ENCODE peak calls at places on chromosomes 3 and 15, in four cellular contexts. U is spleen; S is CD4-positive, CD25-positive, alpha-beta regulatory T cell; M is GM23248. H is an unnamed sample.

GRCh38 chr15:63380151-63380827 is 1.4 kb downstream of the CA12 start:
- DNase-seq in M (peak; percentile 47), U (no peak), S (no peak), H (no peak)

GRCh38 chr15:20340331-20340811 is 201.2 kb downstream of the GOLGA6L6 start:
- DNase-seq in U (peak; percentile 88), S (peak; percentile 14), M (no peak), H (no peak)

GRCh38 chr15:51904931-51905330 is 66.6 kb downstream of the LEO1 start:
- DNase-seq in U (no peak), M (no peak), S (no peak), H (no peak)

GRCh38 chr3:4826237-4827100 is 152.8 kb upstream of the BHLHE40 start:
- DNase-seq in M (peak; percentile 83), U (no peak), S (no peak), H (no peak)

GRCh38 chr3:172087198-172087597 is 47.8 kb downstream of the FNDC3B start:
- DNase-seq in M (peak; percentile 71), U (no peak), S (no peak), H (no peak)

GRCh38 chr3:40505599-40506462 is at the start of gene ZNF620:
- DNase-seq in S (peak; percentile 51), M (peak; percentile 50), U (peak; percentile 86), H (peak; percentile 90)

GRCh38 chr3:123880998-123881561 is 3.1 kb downstream of the MYLK start:
- DNase-seq in U (no peak), M (peak; percentile 74), S (no peak), H (peak; percentile 56)

GRCh38 chr3:50268703-50269451 is at the start of gene SEMA3B:
- DNase-seq in M (peak; percentile 74), S (no peak), U (no peak), H (no peak)

GRCh38 chr15:79450648-79451047 is 18.5 kb downstream of the MINAR1 start:
- DNase-seq in S (no peak), M (peak; percentile 27), U (no peak), H (peak; percentile 31)

GRCh38 chr3:146780251-146780650 is 175.1 kb upstream of the PLSCR5 start:
- DNase-seq in U (no peak), S (no peak), M (no peak), H (no peak)

GRCh38 chr3:38564631-38565338 is 68.6 kb downstream of the EXOG start:
- DNase-seq in M (no peak), U (peak; percentile 43), S (no peak), H (no peak)

GRCh38 chr3:18046531-18046930 is 304.1 kb upstream of the TBC1D5 start:
- DNase-seq in U (no peak), S (no peak), M (no peak), H (no peak)

GRCh38 chr15:78507831-78508160 is 419 bp downstream of the HYKK start:
- DNase-seq in U (no peak), S (no peak), M (peak; percentile 43), H (no peak)

GRCh38 chr3:77122610-77123009 is 82.7 kb downstream of the ROBO2 start:
- DNase-seq in S (no peak), M (no peak), U (no peak), H (no peak)

GRCh38 chr3:150348500-150348899 is 59.6 kb upstream of the TSC22D2 start:
- DNase-seq in M (peak; percentile 95), U (no peak), S (no peak), H (no peak)

GRCh38 chr3:150345021-150345538 is 63.0 kb upstream of the TSC22D2 start:
- DNase-seq in M (peak; percentile 39), S (no peak), U (peak; percentile 45), H (peak; percentile 27)

GRCh38 chr3:150349314-150350097 is 58.6 kb upstream of the TSC22D2 start:
- DNase-seq in U (peak; percentile 35), M (peak; percentile 67), S (no peak), H (peak; percentile 63)

GRCh38 chr3:150344079-150344478 is 64.0 kb upstream of the TSC22D2 start:
- DNase-seq in M (no peak), S (no peak), U (no peak), H (no peak)

DNA sequence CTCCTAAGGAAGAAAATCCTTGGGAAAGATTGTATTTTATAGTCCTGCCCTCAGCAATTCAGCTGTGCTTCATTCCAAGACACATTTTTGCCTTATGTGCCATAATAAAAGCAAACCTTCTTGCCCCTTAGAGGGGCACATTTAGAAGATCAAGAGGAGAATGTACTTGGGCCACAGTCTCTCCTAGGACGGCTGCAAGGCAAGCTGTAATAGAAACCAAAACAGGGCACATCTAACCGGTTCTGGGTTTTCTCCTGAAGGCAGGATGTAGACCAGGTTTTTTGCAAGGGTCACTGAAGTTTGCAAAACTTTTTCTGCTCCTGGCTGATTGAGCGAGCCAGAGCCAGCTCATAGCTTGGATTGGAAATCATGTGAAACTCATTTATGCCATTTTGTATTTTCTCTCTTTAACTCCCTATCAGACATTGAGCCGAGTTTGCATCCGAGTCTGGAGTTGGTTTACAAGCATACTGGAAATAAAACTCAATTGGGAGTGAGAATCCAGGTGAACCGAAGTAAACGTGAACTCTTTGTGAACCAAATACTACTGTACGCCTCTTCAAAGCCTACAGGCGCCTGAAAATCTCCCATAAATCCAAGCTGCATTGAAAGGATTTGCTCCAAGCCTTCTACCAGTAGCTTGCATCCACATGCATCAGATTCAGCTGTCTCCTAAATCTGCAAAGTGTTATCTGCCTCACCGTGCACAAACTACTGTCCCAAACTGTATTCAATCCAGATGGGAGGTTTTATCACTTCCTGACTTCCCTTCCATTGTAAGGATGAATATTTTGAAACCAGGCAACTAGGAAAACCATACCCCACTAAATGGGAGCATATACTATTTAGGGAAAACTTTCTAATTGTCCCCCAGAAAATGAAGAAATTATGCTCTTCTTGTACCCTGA is 60.9 kb upstream of the TSC22D2 start:
- DNase-seq in M (peak; percentile 67), U (no peak), S (no peak), H (no peak)
- H3K4me1 ChIP-seq in M (peaks cover 57% of the 10 kb centered on the region), U (no peaks in the 10 kb centered on the region), S (no peaks in the 10 kb centered on the region), H (peaks cover 16% of the 10 kb centered on the region)

DNA sequence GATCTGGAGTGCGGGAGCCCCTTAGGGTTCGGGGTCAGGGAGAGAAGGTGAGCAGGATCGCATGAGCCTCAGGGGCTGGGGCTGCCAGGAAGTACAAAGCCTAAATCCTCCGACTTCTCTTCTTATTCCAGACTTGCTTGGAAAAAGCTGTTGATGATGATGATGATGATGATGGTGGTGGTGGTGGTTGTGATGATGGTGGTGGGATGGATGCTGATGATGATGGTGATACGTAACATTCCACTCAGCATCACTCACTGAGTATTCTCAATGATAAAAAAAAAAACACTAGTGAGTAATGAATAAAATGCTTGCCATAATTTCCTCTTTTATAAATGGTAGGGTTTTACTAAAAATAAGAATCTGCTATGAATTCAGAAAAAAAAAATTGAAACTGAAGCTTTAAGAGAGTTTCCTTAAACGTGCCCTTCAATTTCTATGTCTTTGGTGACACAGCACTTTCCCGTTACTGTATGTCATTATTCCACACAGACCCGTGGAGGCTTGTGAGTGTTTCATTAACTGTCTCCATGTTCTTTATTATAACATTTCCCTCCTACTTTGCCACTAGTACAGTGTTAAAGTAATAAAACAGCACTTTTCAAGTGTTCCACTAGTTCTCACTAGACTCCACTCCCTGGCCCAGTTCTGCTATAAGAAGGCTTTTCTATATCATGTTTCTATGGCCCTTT is 5.4 kb upstream of the ACAN start:
- DNase-seq in U (no peak), S (no peak), M (no peak), H (no peak)
- H3K27me3 ChIP-seq in U (peaks cover 92% of the 10 kb centered on the region), S (peaks cover 29% of the 10 kb centered on the region), M (peaks cover 26% of the 10 kb centered on the region), H (peaks cover 70% of the 10 kb centered on the region)

DNA sequence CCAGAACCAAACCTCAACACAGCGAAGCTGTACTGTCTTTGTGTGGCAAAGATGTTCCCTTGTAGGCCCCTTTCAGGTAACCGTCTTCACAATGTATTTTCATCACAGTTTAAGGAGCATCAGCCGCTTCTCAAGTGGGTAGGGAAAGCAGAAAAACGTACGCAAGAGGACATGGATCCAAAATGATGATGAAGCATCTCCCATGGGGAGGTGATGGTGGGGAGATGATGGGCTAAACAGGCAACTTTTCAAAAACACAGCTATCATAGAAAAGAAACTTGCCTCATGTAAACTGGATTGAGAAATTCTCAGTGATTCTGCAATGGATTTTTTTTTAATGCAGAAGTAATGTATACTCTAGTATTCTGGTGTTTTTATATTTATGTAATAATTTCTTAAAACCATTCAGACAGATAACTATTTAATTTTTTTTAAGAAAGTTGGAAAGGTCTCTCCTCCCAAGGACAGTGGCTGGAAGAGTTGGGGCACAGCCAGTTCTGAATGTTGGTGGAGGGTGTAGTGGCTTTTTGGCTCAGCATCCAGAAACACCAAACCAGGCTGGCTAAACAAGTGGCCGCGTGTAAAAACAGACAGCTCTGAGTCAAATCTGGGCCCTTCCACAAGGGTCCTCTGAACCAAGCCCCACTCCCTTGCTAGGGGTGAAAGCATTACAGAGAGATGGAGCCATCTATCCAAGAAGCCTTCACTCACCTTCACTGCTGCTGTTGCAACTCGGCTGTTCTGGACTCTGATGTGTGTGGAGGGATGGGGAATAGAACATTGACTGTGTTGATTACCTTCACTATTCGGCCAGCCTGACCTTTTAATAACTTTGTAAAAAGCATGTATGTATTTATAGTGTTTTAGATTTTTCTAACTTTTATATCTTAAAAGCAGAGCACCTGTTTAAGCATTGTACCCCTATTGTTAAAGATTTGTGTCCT is 60.0 kb downstream of the AAGAB start:
- DNase-seq in U (no peak), M (no peak), S (no peak), H (no peak)
- H3K4me1 ChIP-seq in U (peaks cover 18% of the 10 kb centered on the region), M (peaks cover 29% of the 10 kb centered on the region), S (peaks cover 5% of the 10 kb centered on the region), H (no peaks in the 10 kb centered on the region)

DNA sequence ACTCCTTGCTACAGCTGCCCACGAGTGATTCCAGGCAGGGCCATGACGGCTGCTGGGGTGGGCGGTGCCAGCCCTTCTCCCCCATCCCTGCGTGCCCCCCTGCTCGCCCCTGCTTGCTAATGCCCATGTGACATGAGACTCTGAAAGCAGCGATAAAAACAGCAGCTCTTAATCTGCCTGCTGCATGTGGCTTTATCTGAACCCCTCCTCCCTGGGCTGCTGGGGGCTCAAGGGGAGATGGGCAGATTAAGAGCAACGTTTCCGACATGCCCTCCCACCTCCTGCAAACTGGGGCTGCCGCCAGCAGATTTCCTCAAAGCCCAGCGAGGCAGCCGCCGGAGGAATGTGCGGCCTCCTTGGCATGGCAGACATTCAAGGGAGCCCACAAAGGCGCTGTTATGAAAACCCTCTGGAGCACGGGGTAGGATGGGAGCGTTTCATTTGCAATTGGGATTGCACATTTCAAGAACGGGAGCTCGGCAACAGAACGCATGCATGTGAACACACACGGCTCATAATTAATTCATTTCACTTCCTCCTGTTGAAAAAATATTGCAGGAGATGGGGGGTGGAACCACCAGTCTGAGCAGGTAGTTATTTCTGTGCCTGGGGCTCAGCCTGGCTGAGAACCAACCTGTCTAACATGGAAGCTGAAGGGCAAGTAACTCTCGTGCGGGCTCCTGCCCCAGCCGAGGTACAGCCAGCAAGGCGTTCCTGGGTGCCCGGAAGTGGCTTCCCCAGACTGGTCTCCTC is 504.2 kb upstream of the PROK2 start:
- DNase-seq in S (peak; percentile 45), U (peak; percentile 82), M (peak; percentile 67), H (peak; percentile 73)
- H3K27me3 ChIP-seq in S (peaks cover 5% of the 10 kb centered on the region), U (peaks cover 28% of the 10 kb centered on the region), M (peaks cover 12% of the 10 kb centered on the region), H (no peaks in the 10 kb centered on the region)

H was measured in neural progenitor cell.